ENCODE peak calls at places on chromosomes 12 and 14, in five cellular contexts. U, G, S, L and Q are unnamed samples.

GRCh38 chr12:94261119-94261518 is 112.7 kb downstream of the PLXNC1 start:
- DNase-seq in G (no peak), L (no peak), S (no peak), U (no peak), Q (no peak)

GRCh38 chr14:102481791-102482238 is 27.8 kb downstream of the ANKRD9 start:
- DNase-seq in G (no peak), U (no peak), S (peak; percentile 33), L (no peak), Q (no peak)

GRCh38 chr14:61492474-61492873 is 171.1 kb downstream of the PRKCH start:
- DNase-seq in G (no peak), L (no peak), U (peak; percentile 9), S (no peak), Q (no peak)

GRCh38 chr12:108342985-108343384 is 3.9 kb upstream of the CMKLR1 start:
- DNase-seq in U (no peak), G (no peak), S (peak; percentile 22), L (no peak), Q (no peak)

GRCh38 chr12:110565919-110566871 is 16.9 kb downstream of the PPTC7 start:
- DNase-seq in S (no peak), G (no peak), U (peak; percentile 37), L (no peak), Q (no peak)

GRCh38 chr12:106459534-106459933 is 102.0 kb downstream of the POLR3B start:
- DNase-seq in S (no peak), G (no peak), U (no peak), L (no peak), Q (no peak)

GRCh38 chr12:114902665-114903393 is 218.9 kb upstream of the TBX3 start:
- DNase-seq in G (no peak), L (no peak), S (peak; percentile 75), U (no peak), Q (no peak)

GRCh38 chr14:43687866-43688265 is 819.2 kb downstream of the FSCB start:
- DNase-seq in G (no peak), L (no peak), U (no peak), S (no peak), Q (no peak)

GRCh38 chr14:90839024-90839888 is 23.0 kb upstream of the TTC7B start:
- DNase-seq in L (peak; percentile 43), G (peak; percentile 82), S (peak; percentile 83), U (no peak), Q (peak; percentile 80)

GRCh38 chr14:23018107-23018506 is 8.2 kb upstream of the C14orf93 start:
- DNase-seq in S (no peak), U (no peak), L (no peak), G (no peak), Q (no peak)

GRCh38 chr14:63677891-63678379 is 36.3 kb upstream of the WDR89 start:
- DNase-seq in L (no peak), S (peak; percentile 17), U (peak; percentile 16), G (no peak), Q (no peak)